ENCODE peak calls at places on chromosomes 1 and 21, in four cellular contexts. O is K562, L is A549, N is HepG2. I is an unnamed sample.

GRCh38 chr1:11761285-11761684 is 708 bp upstream of the C1orf167 start:
- DNase-seq in O (no peak), L (no peak), N (no peak), I (no peak)

GRCh38 chr21:43911015-43911934 is 46.3 kb downstream of the AGPAT3 start:
- DNase-seq in O (no peak), L (no peak), N (peak; percentile 68), I (no peak)

GRCh38 chr21:37915941-37916794 is at the start of gene KCNJ6:
- DNase-seq in O (peak; percentile 68), L (peak; percentile 58), N (no peak), I (peak; percentile 87)

GRCh38 chr1:222620566-222620965 is 2.7 kb downstream of the MIA3 start:
- DNase-seq in O (no peak), L (no peak), N (no peak), I (no peak)

GRCh38 chr1:244056602-244057001 is 5.5 kb downstream of the ZBTB18 start:
- DNase-seq in O (no peak), L (no peak), N (no peak), I (no peak)

GRCh38 chr1:41626616-41627375 is 142.3 kb upstream of the EDN2 start:
- DNase-seq in O (no peak), L (peak; percentile 9), N (no peak), I (no peak)

GRCh38 chr1:48208652-48209051 is 13.9 kb upstream of the SLC5A9 start:
- DNase-seq in O (no peak), L (no peak), N (no peak), I (no peak)

GRCh38 chr1:208821939-208822338 is 577.8 kb upstream of the PLXNA2 start:
- DNase-seq in O (no peak), L (no peak), N (no peak), I (no peak)

GRCh38 chr1:27602510-27603319 is 1.2 kb downstream of the AHDC1 start:
- DNase-seq in O (peak; percentile 87), L (no peak), N (no peak), I (peak; percentile 53)

GRCh38 chr1:149916927-149917310 is 725 bp downstream of the SV2A start:
- DNase-seq in O (no peak), L (no peak), N (no peak), I (no peak)

GRCh38 chr1:112833806-112834205 is 118.7 kb upstream of the PPM1J start:
- DNase-seq in O (no peak), L (no peak), N (no peak), I (no peak)

GRCh38 chr1:11784993-11785769 is 20.6 kb downstream of the MTHFR start:
- DNase-seq in O (peak; percentile 89), L (peak; percentile 63), N (peak; percentile 64), I (peak; percentile 92)

GRCh38 chr1:24926596-24927249 is 3.4 kb downstream of the RUNX3 start:
- DNase-seq in O (no peak), L (no peak), N (no peak), I (peak; percentile 55)

GRCh38 chr1:178417858-178418257 is 78.9 kb downstream of the CLEC20A start:
- DNase-seq in O (no peak), L (peak; percentile 70), N (peak; percentile 53), I (no peak)

GRCh38 chr1:211260161-211261107 is 1.3 kb downstream of the RCOR3 start:
- DNase-seq in O (peak; percentile 77), L (peak; percentile 74), N (peak; percentile 66), I (peak; percentile 76)

GRCh38 chr1:45876000-45876399 is 72.6 kb downstream of the MAST2 start:
- DNase-seq in O (no peak), L (no peak), N (no peak), I (no peak)

GRCh38 chr1:40339420-40340323 is 22.6 kb upstream of the COL9A2 start:
- DNase-seq in O (peak; percentile 63), L (no peak), N (no peak), I (no peak)

GRCh38 chr1:233904979-233905415 is 521 bp downstream of the SLC35F3 start:
- DNase-seq in O (peak; percentile 13), L (peak; percentile 54), N (no peak), I (no peak)

GRCh38 chr1:42170779-42171621 is 6.5 kb upstream of the GUCA2A start:
- DNase-seq in O (no peak), L (no peak), N (no peak), I (no peak)

GRCh38 chr1:198619375-198620140 is 19.3 kb upstream of the PTPRC start:
- DNase-seq in O (no peak), L (no peak), N (no peak), I (no peak)

GRCh38 chr1:157170677-157171515 is 32.7 kb upstream of the ETV3 start:
- DNase-seq in O (peak; percentile 51), L (peak; percentile 63), N (peak; percentile 12), I (peak; percentile 81)

GRCh38 chr1:19068639-19069276 is 112.3 kb upstream of the IFFO2 start:
- DNase-seq in O (peak; percentile 49), L (no peak), N (no peak), I (no peak)

GRCh38 chr1:175176246-175176645 is 16.3 kb downstream of the KIAA0040 start:
- DNase-seq in O (no peak), L (no peak), N (no peak), I (no peak)

GRCh38 chr1:175178456-175178855 is 14.1 kb downstream of the KIAA0040 start:
- DNase-seq in O (no peak), L (no peak), N (no peak), I (no peak)

GRCh38 chr1:175174702-175175102 is 17.9 kb downstream of the KIAA0040 start:
- DNase-seq in O (no peak), L (no peak), N (no peak), I (no peak)

GRCh38 chr1:175179837-175180590 is 12.6 kb downstream of the KIAA0040 start:
- DNase-seq in O (no peak), L (no peak), N (no peak), I (no peak)

GRCh38 chr1:175178056-175178455 is 14.5 kb downstream of the KIAA0040 start:
- DNase-seq in O (no peak), L (no peak), N (no peak), I (no peak)
- TF ChIP-seq HMGXB4 in O (no peak), L (no peak), N (no peak), I (no peak)

GRCh38 chr1:89719502-89720306 is 86.8 kb downstream of the LRRC8C start:
- DNase-seq in O (no peak), L (no peak), N (no peak), I (no peak)

GRCh38 chr1:89720839-89721238 is 87.9 kb downstream of the LRRC8C start:
- DNase-seq in O (no peak), L (no peak), N (no peak), I (no peak)

GRCh38 chr1:89723863-89724262 is 90.9 kb downstream of the LRRC8C start:
- DNase-seq in O (no peak), L (no peak), N (no peak), I (no peak)

GRCh38 chr1:89723144-89723543 is 90.2 kb downstream of the LRRC8C start:
- DNase-seq in O (no peak), L (no peak), N (no peak), I (no peak)

DNA sequence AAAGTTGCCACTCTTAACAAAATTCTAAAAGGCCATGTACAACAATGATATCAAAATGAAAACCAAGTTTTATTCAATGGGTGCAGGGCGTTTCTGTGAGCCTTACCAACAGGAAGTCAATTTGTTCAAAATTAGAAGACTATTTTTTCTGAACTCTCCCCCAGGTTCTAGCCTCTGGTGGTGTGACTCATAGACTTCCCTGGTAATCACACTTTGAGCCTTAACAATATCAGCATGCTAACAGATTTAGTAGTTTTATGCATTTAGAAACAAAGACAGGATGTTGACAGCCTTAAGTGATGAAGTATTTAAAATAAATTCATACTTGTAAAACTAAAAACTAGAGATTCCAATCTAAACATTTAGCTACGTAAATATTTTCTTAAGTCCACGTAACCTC is 88.4 kb downstream of the LRRC8C start:
- DNase-seq in O (peak; percentile 52), L (no peak), N (no peak), I (no peak)
- TF ChIP-seq HMGXB4 in O (no peak), L (no peak), N (no peak), I (no peak)

DNA sequence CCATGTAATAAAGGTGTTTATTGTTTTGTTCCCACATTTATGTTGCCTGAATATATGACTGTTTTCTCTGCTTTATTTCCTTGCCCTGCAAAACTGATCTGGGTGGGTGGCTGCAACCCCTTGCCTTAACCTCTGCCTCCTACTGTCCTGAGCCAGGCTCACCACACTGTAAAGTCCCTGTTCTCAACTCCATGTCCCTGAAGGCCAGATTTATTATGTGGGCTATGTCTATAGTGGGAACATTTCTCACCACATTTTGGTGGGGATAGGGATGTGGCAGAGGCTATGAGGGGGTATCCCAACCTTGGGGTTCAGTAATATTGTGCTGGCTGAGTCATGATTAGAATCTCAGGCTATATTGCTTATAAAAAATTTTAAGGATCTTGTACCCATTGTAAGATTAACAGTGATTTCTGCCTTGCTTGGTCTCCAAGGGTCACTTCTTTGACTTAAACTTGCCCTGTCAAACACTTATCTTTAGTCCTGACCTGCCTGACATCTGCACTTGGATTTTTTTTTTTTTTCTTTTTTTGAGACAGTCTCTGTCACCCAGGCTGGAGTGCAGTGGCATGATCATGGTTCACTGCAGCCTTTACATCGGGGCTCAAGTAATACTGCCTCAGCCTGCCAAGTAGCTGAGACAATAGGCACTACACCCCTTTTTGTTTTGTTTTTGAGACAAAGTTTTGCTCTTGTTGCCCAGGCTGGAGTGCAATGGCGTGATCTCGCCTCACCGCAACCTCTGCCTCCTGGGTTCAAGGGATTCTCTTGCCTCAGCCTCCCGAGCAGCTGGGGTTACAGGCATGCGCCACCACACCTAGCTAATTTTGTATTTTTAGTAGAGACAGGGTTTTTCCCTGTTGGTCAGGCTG is 3.6 kb downstream of the RPS8 start:
- DNase-seq in O (no peak), L (no peak), N (no peak), I (no peak)
- TF ChIP-seq HMGXB4 in O (no peak), L (no peak), N (no peak), I (no peak)

GRCh38 chr1:166270476-166271150 is 103.8 kb upstream of the FAM78B start:
- DNase-seq in O (no peak), L (no peak), N (no peak), I (no peak)
- TF ChIP-seq HMGXB4 in O (no peak), L (no peak), N (no peak), I (no peak)

GRCh38 chr1:217253985-217254384 is 376.9 kb downstream of the GPATCH2 start:
- DNase-seq in O (no peak), L (no peak), N (no peak), I (no peak)

GRCh38 chr1:217249857-217250256 is 381.0 kb downstream of the GPATCH2 start:
- DNase-seq in O (no peak), L (no peak), N (no peak), I (no peak)

DNA sequence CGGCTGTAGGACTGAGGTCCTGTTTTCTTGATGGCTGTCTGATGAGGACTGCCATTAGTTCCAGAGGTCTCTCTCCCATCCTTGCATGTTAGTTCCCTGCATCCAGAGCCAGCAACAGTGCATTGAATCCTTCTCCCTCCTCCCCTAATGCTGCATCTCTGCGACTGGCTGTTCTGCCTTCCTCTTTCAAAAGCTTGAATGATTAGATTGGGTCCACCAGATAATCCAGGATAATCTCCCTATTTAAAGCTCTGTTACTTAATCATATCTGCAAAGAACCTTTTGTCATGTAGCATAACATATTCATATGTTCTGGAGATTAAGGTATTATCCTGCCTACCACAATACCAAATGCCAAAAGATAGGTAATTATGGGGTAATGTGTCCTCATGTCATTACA is 377.5 kb downstream of the GPATCH2 start:
- DNase-seq in O (no peak), L (no peak), N (no peak), I (no peak)
- TF ChIP-seq HMGXB4 in O (no peak), L (no peak), N (no peak), I (no peak)

I was measured in WTC11.